ENCODE peak calls at places on chromosomes 7 and 10, in eight cellular contexts. T, Z, W, I, Y, K, G and F are unnamed samples.

GRCh38 chr7:1940402-1940786 is 270.3 kb downstream of the ELFN1 start:
- DNase-seq in T (peak), Z (peak), W (peak), I (peak), Y (no peak), K (peak), G (peak), F (peak)

GRCh38 chr10:106504536-106504935 is 660.0 kb downstream of the SORCS1 start:
- DNase-seq in T (no peak), Z (no peak), W (no peak), I (no peak), Y (no peak), K (no peak), G (no peak), F (no peak)

GRCh38 chr10:120453319-120453718 is 3.7 kb upstream of the PLPP4 start:
- DNase-seq in T (no peak), Z (no peak), W (no peak), I (no peak), Y (no peak), K (no peak), G (no peak), F (no peak)

GRCh38 chr7:47094462-47094861 is 487.4 kb downstream of the TNS3 start:
- DNase-seq in T (no peak), Z (no peak), W (no peak), I (no peak), Y (no peak), K (no peak), G (no peak), F (no peak)

GRCh38 chr7:147419001-147419400 is 1171.6 kb upstream of the C7orf33 start:
- DNase-seq in T (no peak), Z (no peak), W (no peak), I (no peak), Y (no peak), K (no peak), G (no peak), F (peak)

GRCh38 chr10:114520453-114520852 is 116.2 kb upstream of the AFAP1L2 start:
- DNase-seq in T (peak), Z (peak), W (no peak), I (no peak), Y (no peak), K (no peak), G (no peak), F (peak)

GRCh38 chr7:2717293-2717904 is 29.4 kb downstream of the AMZ1 start:
- DNase-seq in T (peak), Z (no peak), W (no peak), I (no peak), Y (peak), K (no peak), G (peak), F (peak)

GRCh38 chr7:93551063-93551895 is 23.2 kb downstream of the CALCR start:
- DNase-seq in T (peak), Z (peak), W (no peak), I (no peak), Y (no peak), K (no peak), G (no peak), F (peak)

GRCh38 chr7:113731571-113731970 is 187.2 kb downstream of the PPP1R3A start:
- DNase-seq in T (no peak), Z (no peak), W (no peak), I (no peak), Y (no peak), K (no peak), G (no peak), F (peak)

GRCh38 chr7:30206466-30206865 is 71.7 kb downstream of the MTURN start:
- DNase-seq in T (peak), Z (peak), W (no peak), I (no peak), Y (no peak), K (no peak), G (no peak), F (peak)

GRCh38 chr10:122458693-122459092 is 2.7 kb upstream of the HTRA1 start:
- DNase-seq in T (no peak), Z (no peak), W (no peak), I (no peak), Y (no peak), K (no peak), G (no peak), F (no peak)

GRCh38 chr7:80095545-80095944 is 39.1 kb upstream of the GNAI1 start:
- DNase-seq in T (peak), Z (no peak), W (no peak), I (no peak), Y (no peak), K (no peak), G (no peak), F (peak)

GRCh38 chr7:140390466-140391190 is 7.7 kb downstream of the SLC37A3 start:
- DNase-seq in T (peak), Z (peak), W (no peak), I (no peak), Y (no peak), K (no peak), G (no peak), F (peak)

GRCh38 chr10:14476641-14477407 is 146.1 kb upstream of the FRMD4A start:
- DNase-seq in T (peak), Z (peak), W (no peak), I (no peak), Y (no peak), K (no peak), G (no peak), F (peak)

GRCh38 chr10:15168296-15168780 is at the start of gene NMT2:
- DNase-seq in T (no peak), Z (peak), W (no peak), I (peak), Y (peak), K (peak), G (no peak), F (no peak)

GRCh38 chr7:24668922-24669635 is 88.2 kb downstream of the GSDME start:
- DNase-seq in T (peak), Z (peak), W (no peak), I (no peak), Y (no peak), K (no peak), G (no peak), F (peak)

GRCh38 chr10:123835575-123835974 is 56.0 kb downstream of the CPXM2 start:
- DNase-seq in T (no peak), Z (no peak), W (no peak), I (no peak), Y (no peak), K (no peak), G (no peak), F (no peak)

GRCh38 chr7:4247106-4247876 is 434.8 kb upstream of the FOXK1 start:
- DNase-seq in T (no peak), Z (no peak), W (no peak), I (no peak), Y (no peak), K (no peak), G (no peak), F (no peak)

GRCh38 chr7:31443457-31443856 is 70.4 kb upstream of the ITPRID1 start:
- DNase-seq in T (peak), Z (peak), W (no peak), I (no peak), Y (no peak), K (no peak), G (no peak), F (peak)

GRCh38 chr7:66013938-66014337 is 31.9 kb upstream of the GUSB start:
- DNase-seq in T (peak), Z (peak), W (no peak), I (no peak), Y (peak), K (no peak), G (no peak), F (peak)

GRCh38 chr10:122060250-122060649 is 71.3 kb downstream of the TACC2 start:
- DNase-seq in T (peak), Z (peak), W (no peak), I (no peak), Y (no peak), K (no peak), G (no peak), F (peak)

GRCh38 chr7:143396625-143397556 is 11.8 kb downstream of the EPHA1 start:
- DNase-seq in T (peak), Z (peak), W (no peak), I (no peak), Y (no peak), K (no peak), G (no peak), F (no peak)

GRCh38 chr7:910441-910861 is 34.1 kb downstream of the GET4 start:
- DNase-seq in T (no peak), Z (no peak), W (no peak), I (no peak), Y (no peak), K (no peak), G (no peak), F (no peak)

GRCh38 chr7:77386165-77386824 is 29.9 kb downstream of the GSAP start:
- DNase-seq in T (no peak), Z (peak), W (no peak), I (no peak), Y (no peak), K (no peak), G (no peak), F (peak)

GRCh38 chr10:111338035-111338434 is 261.2 kb downstream of the ADRA2A start:
- DNase-seq in T (no peak), Z (no peak), W (no peak), I (no peak), Y (no peak), K (no peak), G (no peak), F (no peak)

GRCh38 chr10:132347211-132347930 is 15.4 kb downstream of the LRRC27 start:
- DNase-seq in T (no peak), Z (no peak), W (no peak), I (no peak), Y (peak), K (no peak), G (no peak), F (no peak)

GRCh38 chr7:155353256-155353897 is 55.7 kb downstream of the INSIG1 start:
- DNase-seq in T (no peak), Z (no peak), W (no peak), I (no peak), Y (no peak), K (no peak), G (no peak), F (no peak)

GRCh38 chr7:105849122-105849855 is 27.1 kb downstream of the ATXN7L1 start:
- DNase-seq in T (peak), Z (no peak), W (no peak), I (no peak), Y (no peak), K (no peak), G (peak), F (peak)

GRCh38 chr10:128064615-128065580 is 61.3 kb downstream of the MKI67 start:
- DNase-seq in T (peak), Z (peak), W (peak), I (peak), Y (no peak), K (peak), G (peak), F (peak)

GRCh38 chr10:68560201-68560915 is at the start of gene TET1:
- DNase-seq in T (peak), Z (peak), W (peak), I (peak), Y (peak), K (peak), G (peak), F (peak)

GRCh38 chr7:16978358-16979244 is 96.8 kb upstream of the AGR3 start:
- DNase-seq in T (peak), Z (peak), W (no peak), I (no peak), Y (no peak), K (no peak), G (no peak), F (peak)

GRCh38 chr7:31066516-31067130 is 14.5 kb downstream of the ADCYAP1R1 start:
- DNase-seq in T (no peak), Z (no peak), W (no peak), I (no peak), Y (no peak), K (peak), G (no peak), F (no peak)

GRCh38 chr7:45715471-45716352 is 141.5 kb downstream of the ADCY1 start:
- DNase-seq in T (no peak), Z (no peak), W (no peak), I (no peak), Y (no peak), K (no peak), G (no peak), F (no peak)

GRCh38 chr10:116186273-116186672 is 86.7 kb downstream of the GFRA1 start:
- DNase-seq in T (no peak), Z (no peak), W (no peak), I (no peak), Y (no peak), K (no peak), G (no peak), F (no peak)

GRCh38 chr7:36153571-36154097 is 580 bp downstream of the EEPD1 start:
- DNase-seq in T (no peak), Z (no peak), W (no peak), I (no peak), Y (no peak), K (no peak), G (peak), F (no peak)

GRCh38 chr7:36155811-36156361 is 2.8 kb downstream of the EEPD1 start:
- DNase-seq in T (no peak), Z (peak), W (peak), I (peak), Y (peak), K (peak), G (no peak), F (peak)

GRCh38 chr7:36151921-36152755 is 916 bp upstream of the EEPD1 start:
- DNase-seq in T (no peak), Z (no peak), W (no peak), I (no peak), Y (no peak), K (no peak), G (no peak), F (no peak)

GRCh38 chr7:36152756-36153570 is at the start of gene EEPD1:
- DNase-seq in T (peak), Z (peak), W (peak), I (peak), Y (peak), K (peak), G (peak), F (peak)

DNA sequence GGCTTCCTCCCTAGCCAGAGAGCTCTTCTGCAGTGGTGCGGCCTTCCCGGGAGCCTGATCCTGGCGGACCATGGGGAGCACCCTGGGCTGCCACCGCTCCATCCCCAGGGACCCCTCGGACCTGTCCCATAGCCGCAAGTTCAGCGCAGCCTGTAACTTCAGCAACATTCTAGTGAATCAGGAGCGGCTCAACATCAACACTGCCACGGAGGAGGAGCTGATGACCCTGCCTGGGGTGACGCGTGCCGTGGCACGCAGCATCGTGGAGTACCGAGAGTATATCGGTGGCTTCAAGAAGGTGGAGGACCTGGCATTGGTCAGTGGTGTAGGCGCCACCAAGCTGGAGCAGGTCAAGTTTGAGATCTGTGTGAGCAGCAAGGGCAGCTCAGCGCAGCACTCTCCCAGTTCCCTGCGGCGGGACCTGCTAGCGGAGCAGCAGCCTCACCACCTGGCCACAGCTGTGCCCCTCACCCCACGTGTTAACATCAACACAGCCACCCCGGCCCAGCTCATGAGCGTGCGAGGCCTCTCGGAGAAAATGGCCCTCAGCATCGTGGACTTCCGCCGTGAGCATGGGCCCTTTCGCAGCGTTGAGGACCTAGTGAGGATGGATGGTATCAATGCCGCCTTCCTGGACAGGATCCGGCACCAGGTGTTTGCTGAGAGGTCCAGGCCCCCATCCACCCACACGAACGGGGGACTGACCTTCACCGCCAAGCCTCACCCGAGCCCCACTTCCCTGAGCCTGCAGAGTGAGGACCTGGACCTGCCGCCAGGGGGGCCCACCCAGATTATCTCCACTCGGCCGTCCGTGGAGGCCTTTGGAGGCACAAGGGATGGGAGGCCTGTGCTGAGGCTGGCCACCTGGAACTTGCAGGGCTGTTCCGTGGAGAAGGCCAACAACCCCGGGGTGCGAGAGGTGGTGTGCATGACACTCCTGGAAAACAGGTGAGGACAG is 1.5 kb downstream of the EEPD1 start:
- DNase-seq in T (no peak), Z (no peak), W (peak), I (no peak), Y (peak), K (peak), G (no peak), F (no peak)
- TF ChIP-seq CTCF in T (no peak), Z (no peak), W (peak), I (no peak), Y (no peak), K (no peak), G (no peak), F (no peak)

DNA sequence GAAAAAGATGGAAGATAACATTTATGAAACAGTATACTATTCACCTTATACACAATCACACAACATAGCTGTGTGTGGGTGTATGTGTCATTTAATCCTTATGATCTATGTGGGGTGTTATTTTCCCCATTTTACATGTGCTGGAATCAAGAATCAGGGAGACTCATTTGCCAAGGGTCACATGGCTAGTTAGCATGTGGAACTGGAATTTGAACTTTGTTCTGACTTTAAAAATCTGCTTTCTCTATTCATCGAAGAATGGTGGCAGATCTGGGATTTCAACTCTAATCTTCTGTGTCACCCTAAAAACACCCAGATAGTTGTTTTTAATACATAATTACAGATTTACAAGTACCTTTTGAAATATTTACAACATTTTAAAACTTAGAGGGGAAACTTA is 65.2 kb downstream of the ADAM22 start:
- DNase-seq in T (no peak), Z (no peak), W (no peak), I (no peak), Y (no peak), K (no peak), G (no peak), F (no peak)
- H3K4me3 ChIP-seq in T (no peak), Z (no peak), W (no peak), I (no peak), Y (no peak), K (no peak), G (no peak), F (no peak)

DNA sequence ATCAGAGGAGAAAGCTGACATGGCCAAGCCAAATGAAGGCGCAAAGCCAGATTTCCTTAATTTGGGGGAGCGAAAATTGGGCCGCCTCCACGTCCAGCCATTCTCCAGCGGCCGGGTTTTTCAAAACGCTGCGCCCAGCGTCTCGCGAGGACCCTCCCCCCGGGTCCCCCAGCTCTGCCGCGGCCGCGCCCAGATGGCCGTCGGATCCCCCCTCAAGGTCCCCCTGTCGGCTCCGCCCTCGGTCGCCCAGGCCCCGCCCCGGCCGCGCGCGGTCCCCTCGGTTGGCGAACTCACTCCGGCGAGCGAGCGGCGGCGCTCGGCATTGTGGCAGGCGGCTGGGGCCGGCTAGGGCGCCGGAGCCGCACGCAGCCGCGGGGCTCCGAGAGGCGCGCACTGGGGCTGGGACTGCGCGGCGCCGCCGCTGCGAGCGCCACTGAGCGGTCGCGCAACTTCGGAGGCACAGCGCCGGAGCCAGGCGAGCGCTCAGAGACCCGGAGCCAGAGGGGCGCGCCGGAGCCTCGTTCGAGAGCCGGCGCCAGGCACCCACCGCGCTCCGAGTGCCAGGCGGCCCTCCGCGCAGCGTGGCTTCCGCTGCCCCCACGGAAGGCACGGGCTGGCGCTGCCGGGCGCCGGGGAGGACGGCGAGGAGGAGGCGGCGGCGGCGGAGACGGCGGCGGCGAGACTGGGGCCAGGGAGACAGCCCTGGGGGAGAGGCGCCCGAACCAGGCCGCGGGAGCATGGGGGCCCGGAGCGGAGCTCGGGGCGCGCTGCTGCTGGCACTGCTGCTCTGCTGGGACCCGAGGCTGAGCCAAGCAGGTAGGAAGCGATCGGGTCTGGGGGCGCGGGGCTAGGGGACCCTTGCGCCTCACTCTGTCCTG is at the start of gene UNC5B:
- DNase-seq in T (peak), Z (peak), W (peak), I (peak), Y (peak), K (peak), G (peak), F (peak)
- TF ChIP-seq CTCF in T (peak), Z (no peak), W (peak), I (no peak), Y (peak), K (peak), G (no peak), F (peak)

GRCh38 chr10:6128591-6129383 is 40.0 kb downstream of the RBM17 start:
- DNase-seq in T (peak), Z (no peak), W (peak), I (no peak), Y (peak), K (no peak), G (no peak), F (peak)
- H3K4me3 ChIP-seq in T (no peak), Z (peak), W (no peak), I (no peak), Y (no peak), K (no peak), G (no peak), F (peak)

GRCh38 chr7:139124084-139124914 is 14.8 kb upstream of the ZC3HAV1 start:
- DNase-seq in T (no peak), Z (no peak), W (no peak), I (no peak), Y (no peak), K (no peak), G (no peak), F (no peak)

GRCh38 chr7:139131622-139132021 is 22.1 kb upstream of the ZC3HAV1 start:
- DNase-seq in T (no peak), Z (no peak), W (no peak), I (no peak), Y (no peak), K (no peak), G (no peak), F (no peak)

GRCh38 chr7:139127648-139128047 is 18.1 kb upstream of the ZC3HAV1 start:
- DNase-seq in T (peak), Z (no peak), W (no peak), I (no peak), Y (no peak), K (no peak), G (no peak), F (peak)

DNA sequence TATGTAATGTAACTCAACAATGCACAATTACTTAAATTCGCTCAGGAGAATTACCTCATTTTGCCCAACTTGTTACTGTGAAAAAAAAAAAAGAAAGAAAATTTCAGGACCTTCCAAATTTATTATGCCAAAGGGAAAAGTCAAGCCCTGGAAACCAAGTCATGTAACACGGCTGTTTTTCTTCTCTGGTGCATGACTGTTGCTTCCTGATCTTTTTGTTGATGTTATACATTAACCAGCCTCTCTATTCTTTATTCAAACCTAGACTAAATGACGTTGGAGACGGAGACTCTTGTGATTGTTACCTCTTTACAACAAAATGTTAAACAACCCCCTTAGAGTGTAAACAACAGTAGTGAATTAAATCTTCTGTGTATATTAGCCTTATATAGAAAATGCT is 16.1 kb upstream of the ZC3HAV1 start:
- DNase-seq in T (no peak), Z (no peak), W (no peak), I (no peak), Y (no peak), K (no peak), G (no peak), F (no peak)
- TF ChIP-seq CTCF in T (no peak), Z (no peak), W (no peak), I (no peak), Y (no peak), K (no peak), G (no peak), F (no peak)